ENCODE peak calls at places on chromosomes 7 and 10, in seven cellular contexts. X is CD8-positive, alpha-beta memory T cell; W is NCI-H345; F is small intestine; Z is activated effector memory CD4-positive, alpha-beta T cell treated with Interleukin-2 at 50 U/mL for 16 hours; L is sciatic nerve; I is HuH-7.5. K is an unnamed sample.

GRCh38 chr10:94292448-94293118 is 70.2 kb downstream of the NOC3L start:
- DNase-seq in X (no peak), W (no peak), F (peak; percentile 6), Z (no peak), L (peak; percentile 84), I (no peak), K (no peak)

GRCh38 chr10:47165168-47165710 is 134.8 kb upstream of the GDF10 start:
- DNase-seq in X (no peak), W (no peak), F (no peak), Z (peak; percentile 4), L (no peak), I (no peak), K (peak; percentile 5)

GRCh38 chr7:30977222-30977621 is 13.5 kb downstream of the GHRHR start:
- DNase-seq in X (no peak), W (no peak), F (no peak), Z (no peak), L (no peak), I (no peak), K (no peak)

GRCh38 chr10:32061440-32061839 is 5.2 kb upstream of the KIF5B start:
- DNase-seq in X (no peak), W (no peak), F (no peak), Z (no peak), L (no peak), I (no peak), K (no peak)

GRCh38 chr10:33760544-33760943 is 426.1 kb upstream of the NRP1 start:
- DNase-seq in X (no peak), W (no peak), F (no peak), Z (no peak), L (no peak), I (no peak), K (no peak)

GRCh38 chr7:137146012-137146455 is 197.5 kb downstream of the PTN start:
- DNase-seq in X (no peak), W (no peak), F (no peak), Z (no peak), L (no peak), I (no peak), K (no peak)

GRCh38 chr10:123562811-123563580 is 103.2 kb upstream of the GPR26 start:
- DNase-seq in X (no peak), W (no peak), F (no peak), Z (no peak), L (no peak), I (no peak), K (no peak)

GRCh38 chr7:37706807-37707206 is 23.2 kb downstream of the GPR141 start:
- DNase-seq in X (no peak), W (no peak), F (no peak), Z (no peak), L (no peak), I (no peak), K (no peak)

GRCh38 chr7:138843632-138844580 is 45.9 kb upstream of the ATP6V0A4 start:
- DNase-seq in X (no peak), W (no peak), F (no peak), Z (no peak), L (no peak), I (no peak), K (no peak)

GRCh38 chr10:95872158-95872711 is 35.5 kb upstream of the CC2D2B start:
- DNase-seq in X (no peak), W (no peak), F (no peak), Z (no peak), L (no peak), I (no peak), K (no peak)

GRCh38 chr7:85176197-85176596 is 10.7 kb downstream of the SEMA3D start:
- DNase-seq in X (no peak), W (no peak), F (no peak), Z (no peak), L (no peak), I (no peak), K (no peak)

GRCh38 chr10:110563132-110563531 is 4.4 kb upstream of the SMC3 start:
- DNase-seq in X (no peak), W (no peak), F (no peak), Z (no peak), L (no peak), I (no peak), K (no peak)

GRCh38 chr10:129465796-129466702 is 992 bp upstream of the MGMT start:
- DNase-seq in X (no peak), W (no peak), F (no peak), Z (no peak), L (no peak), I (no peak), K (no peak)

GRCh38 chr10:66273966-66274519 is 651.8 kb upstream of the LRRTM3 start:
- DNase-seq in X (no peak), W (no peak), F (no peak), Z (no peak), L (no peak), I (no peak), K (no peak)

GRCh38 chr10:114343623-114344306 is 60.5 kb downstream of the AFAP1L2 start:
- DNase-seq in X (no peak), W (peak; percentile 63), F (peak; percentile 44), Z (no peak), L (no peak), I (no peak), K (no peak)